ENCODE peak calls at places on chromosome 4, in four cellular contexts. O, N, E and Q are unnamed samples.

GRCh38 chr4:83217721-83218522 is 66.7 kb downstream of the COQ2 start:
- DNase-seq in O (no peak), N (peak), E (no peak), Q (no peak)

GRCh38 chr4:98341309-98341708 is 80.1 kb downstream of the RAP1GDS1 start:
- DNase-seq in O (no peak), N (no peak), E (peak), Q (no peak)

GRCh38 chr4:151038452-151039157 is 23.5 kb upstream of the LRBA start:
- DNase-seq in O (no peak), N (no peak), E (no peak), Q (no peak)

GRCh38 chr4:30495261-30496050 is 224.7 kb upstream of the PCDH7 start:
- DNase-seq in O (no peak), N (no peak), E (no peak), Q (no peak)

GRCh38 chr4:18859468-18859867 is 837.9 kb upstream of the LCORL start:
- DNase-seq in O (no peak), N (no peak), E (no peak), Q (no peak)

GRCh38 chr4:96009720-96010119 is 169.8 kb downstream of the PDHA2 start:
- DNase-seq in O (no peak), N (no peak), E (peak), Q (no peak)

GRCh38 chr4:70979445-70980008 is 13.9 kb upstream of the DCK start:
- DNase-seq in O (no peak), N (no peak), E (no peak), Q (no peak)

GRCh38 chr4:7358100-7358735 is 76.5 kb downstream of the PSAPL1 start:
- DNase-seq in O (peak), N (no peak), E (peak), Q (peak)

GRCh38 chr4:107824367-107825071 is at the start of gene SGMS2:
- DNase-seq in O (peak), N (no peak), E (peak), Q (peak)

GRCh38 chr4:8547108-8547911 is 32.9 kb upstream of the GPR78 start:
- DNase-seq in O (no peak), N (no peak), E (peak), Q (peak)

GRCh38 chr4:110032603-110033002 is 119.9 kb downstream of the EGF start:
- DNase-seq in O (peak), N (no peak), E (no peak), Q (no peak)

GRCh38 chr4:174631901-174632758 is 109.8 kb upstream of the HPGD start:
- DNase-seq in O (no peak), N (no peak), E (peak), Q (peak)

GRCh38 chr4:76007089-76007559 is at the start of gene CXCL9:
- DNase-seq in O (no peak), N (no peak), E (no peak), Q (no peak)

GRCh38 chr4:175066923-175067627 is 148.9 kb downstream of the ADAM29 start:
- DNase-seq in O (no peak), N (no peak), E (no peak), Q (no peak)

GRCh38 chr4:143700060-143700419 is 435 bp downstream of the FREM3 start:
- DNase-seq in O (peak), N (no peak), E (peak), Q (no peak)

GRCh38 chr4:146545102-146545501 is 23.4 kb upstream of the SLC10A7 start:
- DNase-seq in O (no peak), N (no peak), E (peak), Q (peak)

GRCh38 chr4:54575919-54576318 is 81.8 kb upstream of the KIT start:
- DNase-seq in O (no peak), N (no peak), E (no peak), Q (no peak)

GRCh38 chr4:61517144-61517543 is 317.0 kb downstream of the ADGRL3 start:
- DNase-seq in O (no peak), N (no peak), E (no peak), Q (peak)

GRCh38 chr4:1727117-1728031 is 6.1 kb downstream of the TACC3 start:
- DNase-seq in O (peak), N (no peak), E (peak), Q (no peak)